ENCODE peak calls at places on chromosomes 16 and 17, in seven cellular contexts. One of them, this sample, is unnamed.

GRCh38 chr17:44333371-44333770 is 8.7 kb upstream of the SLC25A39 start:
- DNase-seq in nucleus accumbens: no peak
- DNase-seq in OCI-LY7: no peak
- DNase-seq in stimulated activated CD8-positive, alpha-beta memory T cell treated with anti-CD3 and anti-CD28 coated beads, Interleukin-7, amount 100 ng/mL, for 1 hour: no peak
- DNase-seq in T-helper 17 cell: no peak
- DNase-seq in WTC11: no peak
- DNase-seq in AG04449: no peak
- DNase-seq in this sample: no peak

GRCh38 chr17:78412403-78412802 is 34.0 kb downstream of the PGS1 start:
- DNase-seq in nucleus accumbens: no peak
- DNase-seq in OCI-LY7: no peak
- DNase-seq in stimulated activated CD8-positive, alpha-beta memory T cell treated with anti-CD3 and anti-CD28 coated beads, Interleukin-7, amount 100 ng/mL, for 1 hour: no peak
- DNase-seq in T-helper 17 cell: no peak
- DNase-seq in WTC11: no peak
- DNase-seq in AG04449: no peak
- DNase-seq in this sample: no peak

GRCh38 chr16:80889779-80890359 is 85.5 kb upstream of the CDYL2 start:
- DNase-seq in nucleus accumbens: no peak
- DNase-seq in OCI-LY7: no peak
- DNase-seq in stimulated activated CD8-positive, alpha-beta memory T cell treated with anti-CD3 and anti-CD28 coated beads, Interleukin-7, amount 100 ng/mL, for 1 hour: no peak
- DNase-seq in T-helper 17 cell: no peak
- DNase-seq in WTC11: no peak
- DNase-seq in AG04449: no peak
- DNase-seq in this sample: no peak

GRCh38 chr17:9824797-9825338 is 856 bp upstream of the GLP2R start:
- DNase-seq in nucleus accumbens: no peak
- DNase-seq in OCI-LY7: no peak
- DNase-seq in stimulated activated CD8-positive, alpha-beta memory T cell treated with anti-CD3 and anti-CD28 coated beads, Interleukin-7, amount 100 ng/mL, for 1 hour: no peak
- DNase-seq in T-helper 17 cell: no peak
- DNase-seq in WTC11: no peak
- DNase-seq in AG04449: no peak
- DNase-seq in this sample: no peak

GRCh38 chr16:69921125-69921524 is 30.0 kb upstream of the CLEC18A start:
- DNase-seq in nucleus accumbens: no peak
- DNase-seq in OCI-LY7: no peak
- DNase-seq in stimulated activated CD8-positive, alpha-beta memory T cell treated with anti-CD3 and anti-CD28 coated beads, Interleukin-7, amount 100 ng/mL, for 1 hour: no peak
- DNase-seq in T-helper 17 cell: no peak
- DNase-seq in WTC11: no peak
- DNase-seq in AG04449: no peak
- DNase-seq in this sample: no peak

GRCh38 chr17:57088298-57088697 is 3.3 kb downstream of the AKAP1 start:
- DNase-seq in nucleus accumbens: no peak
- DNase-seq in OCI-LY7: no peak
- DNase-seq in stimulated activated CD8-positive, alpha-beta memory T cell treated with anti-CD3 and anti-CD28 coated beads, Interleukin-7, amount 100 ng/mL, for 1 hour: no peak
- DNase-seq in T-helper 17 cell: no peak
- DNase-seq in WTC11: no peak
- DNase-seq in AG04449: no peak
- DNase-seq in this sample: no peak

GRCh38 chr17:48056879-48057278 is 8.7 kb downstream of the NFE2L1 start:
- DNase-seq in nucleus accumbens: no peak
- DNase-seq in OCI-LY7: no peak
- DNase-seq in stimulated activated CD8-positive, alpha-beta memory T cell treated with anti-CD3 and anti-CD28 coated beads, Interleukin-7, amount 100 ng/mL, for 1 hour: no peak
- DNase-seq in T-helper 17 cell: no peak
- DNase-seq in WTC11: no peak
- DNase-seq in AG04449: no peak
- DNase-seq in this sample: no peak

GRCh38 chr16:81600275-81600674 is 155.7 kb downstream of the CMIP start:
- DNase-seq in nucleus accumbens: no peak
- DNase-seq in OCI-LY7: no peak
- DNase-seq in stimulated activated CD8-positive, alpha-beta memory T cell treated with anti-CD3 and anti-CD28 coated beads, Interleukin-7, amount 100 ng/mL, for 1 hour: no peak
- DNase-seq in T-helper 17 cell: no peak
- DNase-seq in WTC11: no peak
- DNase-seq in AG04449: no peak
- DNase-seq in this sample: no peak

GRCh38 chr16:3510410-3510809 is 9.6 kb downstream of the CLUAP1 start:
- DNase-seq in nucleus accumbens: no peak
- DNase-seq in OCI-LY7: no peak
- DNase-seq in stimulated activated CD8-positive, alpha-beta memory T cell treated with anti-CD3 and anti-CD28 coated beads, Interleukin-7, amount 100 ng/mL, for 1 hour: no peak
- DNase-seq in T-helper 17 cell: no peak
- DNase-seq in WTC11: no peak
- DNase-seq in AG04449: no peak
- DNase-seq in this sample: no peak

GRCh38 chr17:76265624-76266243 is 586 bp downstream of the UBALD2 start:
- DNase-seq in nucleus accumbens: no peak
- DNase-seq in OCI-LY7: peak
- DNase-seq in stimulated activated CD8-positive, alpha-beta memory T cell treated with anti-CD3 and anti-CD28 coated beads, Interleukin-7, amount 100 ng/mL, for 1 hour: peak
- DNase-seq in T-helper 17 cell: peak
- DNase-seq in WTC11: peak
- DNase-seq in AG04449: no peak
- DNase-seq in this sample: no peak

GRCh38 chr17:9233271-9233599 is 211.9 kb downstream of the NTN1 start:
- DNase-seq in nucleus accumbens: no peak
- DNase-seq in OCI-LY7: no peak
- DNase-seq in stimulated activated CD8-positive, alpha-beta memory T cell treated with anti-CD3 and anti-CD28 coated beads, Interleukin-7, amount 100 ng/mL, for 1 hour: no peak
- DNase-seq in T-helper 17 cell: no peak
- DNase-seq in WTC11: no peak
- DNase-seq in AG04449: no peak
- DNase-seq in this sample: no peak

GRCh38 chr17:70172921-70173320 is 3.6 kb downstream of the KCNJ2 start:
- DNase-seq in nucleus accumbens: no peak
- DNase-seq in OCI-LY7: no peak
- DNase-seq in stimulated activated CD8-positive, alpha-beta memory T cell treated with anti-CD3 and anti-CD28 coated beads, Interleukin-7, amount 100 ng/mL, for 1 hour: no peak
- DNase-seq in T-helper 17 cell: no peak
- DNase-seq in WTC11: no peak
- DNase-seq in AG04449: no peak
- DNase-seq in this sample: no peak

GRCh38 chr17:18143044-18143936 is 34.7 kb downstream of the MYO15A start:
- DNase-seq in nucleus accumbens: no peak
- DNase-seq in OCI-LY7: peak
- DNase-seq in stimulated activated CD8-positive, alpha-beta memory T cell treated with anti-CD3 and anti-CD28 coated beads, Interleukin-7, amount 100 ng/mL, for 1 hour: no peak
- DNase-seq in T-helper 17 cell: no peak
- DNase-seq in WTC11: peak
- DNase-seq in AG04449: no peak
- DNase-seq in this sample: no peak

This sample was measured in omental fat pad.